ENCODE peak calls at places on chromosomes 13 and 19, in six cellular contexts. One of them, this sample, is unnamed.

GRCh38 chr19:52923782-52924593 is 760 bp upstream of the ZNF888 start:
- DNase-seq in naive thymus-derived CD4-positive, alpha-beta T cell: no peak
- DNase-seq in adrenal gland: peak; percentile 45
- DNase-seq in stimulated activated CD4-positive, alpha-beta T cell treated with anti-CD3 and anti-CD28 coated beads, Interleukin-4, amount 100 ng/mL, for 4 hours: no peak
- DNase-seq in kidney glomerular epithelial cell: no peak
- DNase-seq in epithelial cell of esophagus: peak; percentile 44
- DNase-seq in this sample: peak; percentile 89

GRCh38 chr13:86841264-86841663 is 829.9 kb upstream of the SLITRK5 start:
- DNase-seq in naive thymus-derived CD4-positive, alpha-beta T cell: no peak
- DNase-seq in adrenal gland: no peak
- DNase-seq in kidney glomerular epithelial cell: no peak
- DNase-seq in epithelial cell of esophagus: no peak
- DNase-seq in stimulated activated CD4-positive, alpha-beta T cell treated with anti-CD3 and anti-CD28 coated beads, Interleukin-4, amount 100 ng/mL, for 4 hours: no peak
- DNase-seq in this sample: no peak

GRCh38 chr19:12564016-12564664 is 12.9 kb upstream of the ZNF564 start:
- DNase-seq in naive thymus-derived CD4-positive, alpha-beta T cell: peak; percentile 85
- DNase-seq in epithelial cell of esophagus: peak; percentile 94
- DNase-seq in adrenal gland: peak; percentile 86
- DNase-seq in stimulated activated CD4-positive, alpha-beta T cell treated with anti-CD3 and anti-CD28 coated beads, Interleukin-4, amount 100 ng/mL, for 4 hours: peak; percentile 90
- DNase-seq in kidney glomerular epithelial cell: peak; percentile 78
- DNase-seq in this sample: peak; percentile 85

GRCh38 chr19:5314012-5314906 is 26.4 kb downstream of the PTPRS start:
- DNase-seq in adrenal gland: no peak
- DNase-seq in kidney glomerular epithelial cell: no peak
- DNase-seq in epithelial cell of esophagus: no peak
- DNase-seq in stimulated activated CD4-positive, alpha-beta T cell treated with anti-CD3 and anti-CD28 coated beads, Interleukin-4, amount 100 ng/mL, for 4 hours: no peak
- DNase-seq in naive thymus-derived CD4-positive, alpha-beta T cell: no peak
- DNase-seq in this sample: no peak

GRCh38 chr19:3732108-3732507 is 23.9 kb downstream of the TJP3 start:
- DNase-seq in adrenal gland: no peak
- DNase-seq in naive thymus-derived CD4-positive, alpha-beta T cell: no peak
- DNase-seq in epithelial cell of esophagus: no peak
- DNase-seq in stimulated activated CD4-positive, alpha-beta T cell treated with anti-CD3 and anti-CD28 coated beads, Interleukin-4, amount 100 ng/mL, for 4 hours: no peak
- DNase-seq in kidney glomerular epithelial cell: no peak
- DNase-seq in this sample: no peak

GRCh38 chr19:45469132-45469834 is 1.5 kb downstream of the FOSB start:
- DNase-seq in naive thymus-derived CD4-positive, alpha-beta T cell: peak; percentile 98
- DNase-seq in stimulated activated CD4-positive, alpha-beta T cell treated with anti-CD3 and anti-CD28 coated beads, Interleukin-4, amount 100 ng/mL, for 4 hours: peak; percentile 90
- DNase-seq in kidney glomerular epithelial cell: peak; percentile 83
- DNase-seq in adrenal gland: peak; percentile 94
- DNase-seq in epithelial cell of esophagus: peak; percentile 93
- DNase-seq in this sample: peak; percentile 93

GRCh38 chr13:110561335-110562033 is at the start of gene RAB20:
- DNase-seq in kidney glomerular epithelial cell: peak; percentile 80
- DNase-seq in naive thymus-derived CD4-positive, alpha-beta T cell: peak; percentile 43
- DNase-seq in stimulated activated CD4-positive, alpha-beta T cell treated with anti-CD3 and anti-CD28 coated beads, Interleukin-4, amount 100 ng/mL, for 4 hours: peak; percentile 58
- DNase-seq in epithelial cell of esophagus: peak; percentile 75
- DNase-seq in adrenal gland: peak; percentile 94
- DNase-seq in this sample: peak; percentile 96

GRCh38 chr13:46831588-46832194 is 34.7 kb upstream of the ESD start:
- DNase-seq in stimulated activated CD4-positive, alpha-beta T cell treated with anti-CD3 and anti-CD28 coated beads, Interleukin-4, amount 100 ng/mL, for 4 hours: peak; percentile 1
- DNase-seq in adrenal gland: peak; percentile 20
- DNase-seq in naive thymus-derived CD4-positive, alpha-beta T cell: peak; percentile 2
- DNase-seq in kidney glomerular epithelial cell: peak; percentile 39
- DNase-seq in epithelial cell of esophagus: peak; percentile 64
- DNase-seq in this sample: peak; percentile 70

GRCh38 chr13:34521166-34521565 is 420.9 kb upstream of the NBEA start:
- DNase-seq in epithelial cell of esophagus: no peak
- DNase-seq in stimulated activated CD4-positive, alpha-beta T cell treated with anti-CD3 and anti-CD28 coated beads, Interleukin-4, amount 100 ng/mL, for 4 hours: no peak
- DNase-seq in kidney glomerular epithelial cell: no peak
- DNase-seq in adrenal gland: peak; percentile 17
- DNase-seq in naive thymus-derived CD4-positive, alpha-beta T cell: no peak
- DNase-seq in this sample: no peak

GRCh38 chr19:47190167-47190727 is 40.8 kb downstream of the BBC3 start:
- DNase-seq in adrenal gland: peak; percentile 74
- DNase-seq in kidney glomerular epithelial cell: peak; percentile 84
- DNase-seq in epithelial cell of esophagus: peak; percentile 16
- DNase-seq in stimulated activated CD4-positive, alpha-beta T cell treated with anti-CD3 and anti-CD28 coated beads, Interleukin-4, amount 100 ng/mL, for 4 hours: peak; percentile 55
- DNase-seq in naive thymus-derived CD4-positive, alpha-beta T cell: peak; percentile 76
- DNase-seq in this sample: no peak

GRCh38 chr13:101111894-101112293 is 304.4 kb downstream of the NALCN start:
- DNase-seq in naive thymus-derived CD4-positive, alpha-beta T cell: no peak
- DNase-seq in kidney glomerular epithelial cell: no peak
- DNase-seq in stimulated activated CD4-positive, alpha-beta T cell treated with anti-CD3 and anti-CD28 coated beads, Interleukin-4, amount 100 ng/mL, for 4 hours: no peak
- DNase-seq in epithelial cell of esophagus: no peak
- DNase-seq in adrenal gland: no peak
- DNase-seq in this sample: no peak

GRCh38 chr13:51937320-51938290 is 73.6 kb downstream of the ATP7B start:
- DNase-seq in adrenal gland: no peak
- DNase-seq in epithelial cell of esophagus: no peak
- DNase-seq in stimulated activated CD4-positive, alpha-beta T cell treated with anti-CD3 and anti-CD28 coated beads, Interleukin-4, amount 100 ng/mL, for 4 hours: no peak
- DNase-seq in kidney glomerular epithelial cell: no peak
- DNase-seq in naive thymus-derived CD4-positive, alpha-beta T cell: no peak
- DNase-seq in this sample: no peak

GRCh38 chr13:93227906-93228801 is 1.5 kb downstream of the GPC6 start:
- DNase-seq in adrenal gland: peak; percentile 35
- DNase-seq in stimulated activated CD4-positive, alpha-beta T cell treated with anti-CD3 and anti-CD28 coated beads, Interleukin-4, amount 100 ng/mL, for 4 hours: no peak
- DNase-seq in kidney glomerular epithelial cell: peak; percentile 66
- DNase-seq in naive thymus-derived CD4-positive, alpha-beta T cell: no peak
- DNase-seq in epithelial cell of esophagus: peak; percentile 88
- DNase-seq in this sample: no peak

GRCh38 chr19:45809643-45810159 is 5.4 kb downstream of the RSPH6A start:
- DNase-seq in adrenal gland: no peak
- DNase-seq in naive thymus-derived CD4-positive, alpha-beta T cell: no peak
- DNase-seq in stimulated activated CD4-positive, alpha-beta T cell treated with anti-CD3 and anti-CD28 coated beads, Interleukin-4, amount 100 ng/mL, for 4 hours: no peak
- DNase-seq in epithelial cell of esophagus: peak; percentile 60
- DNase-seq in kidney glomerular epithelial cell: peak; percentile 44
- DNase-seq in this sample: peak; percentile 93

GRCh38 chr13:22903925-22904324 is 276.9 kb upstream of the SGCG start:
- DNase-seq in adrenal gland: no peak
- DNase-seq in kidney glomerular epithelial cell: no peak
- DNase-seq in epithelial cell of esophagus: no peak
- DNase-seq in stimulated activated CD4-positive, alpha-beta T cell treated with anti-CD3 and anti-CD28 coated beads, Interleukin-4, amount 100 ng/mL, for 4 hours: no peak
- DNase-seq in naive thymus-derived CD4-positive, alpha-beta T cell: no peak
- DNase-seq in this sample: no peak

GRCh38 chr13:99033814-99034213 is 56.0 kb upstream of the DOCK9 start:
- DNase-seq in kidney glomerular epithelial cell: peak; percentile 32
- DNase-seq in adrenal gland: no peak
- DNase-seq in epithelial cell of esophagus: peak; percentile 42
- DNase-seq in stimulated activated CD4-positive, alpha-beta T cell treated with anti-CD3 and anti-CD28 coated beads, Interleukin-4, amount 100 ng/mL, for 4 hours: no peak
- DNase-seq in naive thymus-derived CD4-positive, alpha-beta T cell: peak; percentile 41
- DNase-seq in this sample: peak; percentile 34

GRCh38 chr13:35838356-35838755 is 292.8 kb downstream of the DCLK1 start:
- DNase-seq in kidney glomerular epithelial cell: peak; percentile 67
- DNase-seq in naive thymus-derived CD4-positive, alpha-beta T cell: no peak
- DNase-seq in adrenal gland: no peak
- DNase-seq in epithelial cell of esophagus: peak; percentile 37
- DNase-seq in stimulated activated CD4-positive, alpha-beta T cell treated with anti-CD3 and anti-CD28 coated beads, Interleukin-4, amount 100 ng/mL, for 4 hours: no peak
- DNase-seq in this sample: no peak

GRCh38 chr13:97257800-97258799 is 36.0 kb downstream of the MBNL2 start:
- DNase-seq in kidney glomerular epithelial cell: peak; percentile 56
- DNase-seq in stimulated activated CD4-positive, alpha-beta T cell treated with anti-CD3 and anti-CD28 coated beads, Interleukin-4, amount 100 ng/mL, for 4 hours: no peak
- DNase-seq in epithelial cell of esophagus: peak; percentile 81
- DNase-seq in naive thymus-derived CD4-positive, alpha-beta T cell: no peak
- DNase-seq in adrenal gland: peak; percentile 90
- DNase-seq in this sample: peak; percentile 53

GRCh38 chr13:99282264-99283231 is 24.4 kb upstream of the GPR18 start:
- DNase-seq in kidney glomerular epithelial cell: no peak
- DNase-seq in naive thymus-derived CD4-positive, alpha-beta T cell: peak; percentile 77
- DNase-seq in epithelial cell of esophagus: no peak
- DNase-seq in stimulated activated CD4-positive, alpha-beta T cell treated with anti-CD3 and anti-CD28 coated beads, Interleukin-4, amount 100 ng/mL, for 4 hours: no peak
- DNase-seq in adrenal gland: no peak
- DNase-seq in this sample: no peak

GRCh38 chr19:6709549-6709948 is 10.9 kb downstream of the C3 start:
- DNase-seq in adrenal gland: no peak
- DNase-seq in stimulated activated CD4-positive, alpha-beta T cell treated with anti-CD3 and anti-CD28 coated beads, Interleukin-4, amount 100 ng/mL, for 4 hours: no peak
- DNase-seq in kidney glomerular epithelial cell: no peak
- DNase-seq in naive thymus-derived CD4-positive, alpha-beta T cell: no peak
- DNase-seq in epithelial cell of esophagus: no peak
- DNase-seq in this sample: no peak

GRCh38 chr19:37594982-37595382 is 306 bp downstream of the ZNF540 start:
- DNase-seq in adrenal gland: peak; percentile 78
- DNase-seq in naive thymus-derived CD4-positive, alpha-beta T cell: peak; percentile 70
- DNase-seq in epithelial cell of esophagus: peak; percentile 78
- DNase-seq in stimulated activated CD4-positive, alpha-beta T cell treated with anti-CD3 and anti-CD28 coated beads, Interleukin-4, amount 100 ng/mL, for 4 hours: peak; percentile 39
- DNase-seq in kidney glomerular epithelial cell: no peak
- DNase-seq in this sample: peak; percentile 44

GRCh38 chr13:40777166-40777956 is 6.4 kb upstream of the MRPS31 start:
- DNase-seq in adrenal gland: no peak
- DNase-seq in kidney glomerular epithelial cell: peak; percentile 78
- DNase-seq in epithelial cell of esophagus: peak; percentile 59
- DNase-seq in naive thymus-derived CD4-positive, alpha-beta T cell: no peak
- DNase-seq in stimulated activated CD4-positive, alpha-beta T cell treated with anti-CD3 and anti-CD28 coated beads, Interleukin-4, amount 100 ng/mL, for 4 hours: no peak
- DNase-seq in this sample: peak; percentile 74

GRCh38 chr19:38719761-38720558 is 24.3 kb downstream of the CAPN12 start:
- DNase-seq in naive thymus-derived CD4-positive, alpha-beta T cell: no peak
- DNase-seq in stimulated activated CD4-positive, alpha-beta T cell treated with anti-CD3 and anti-CD28 coated beads, Interleukin-4, amount 100 ng/mL, for 4 hours: no peak
- DNase-seq in kidney glomerular epithelial cell: no peak
- DNase-seq in epithelial cell of esophagus: no peak
- DNase-seq in adrenal gland: no peak
- DNase-seq in this sample: no peak

GRCh38 chr13:42211704-42212103 is 60.2 kb upstream of the AKAP11 start:
- DNase-seq in stimulated activated CD4-positive, alpha-beta T cell treated with anti-CD3 and anti-CD28 coated beads, Interleukin-4, amount 100 ng/mL, for 4 hours: no peak
- DNase-seq in adrenal gland: no peak
- DNase-seq in epithelial cell of esophagus: peak; percentile 70
- DNase-seq in naive thymus-derived CD4-positive, alpha-beta T cell: no peak
- DNase-seq in kidney glomerular epithelial cell: no peak
- DNase-seq in this sample: no peak

GRCh38 chr13:41827507-41828213 is 133.2 kb downstream of the VWA8 start:
- DNase-seq in kidney glomerular epithelial cell: peak; percentile 66
- DNase-seq in stimulated activated CD4-positive, alpha-beta T cell treated with anti-CD3 and anti-CD28 coated beads, Interleukin-4, amount 100 ng/mL, for 4 hours: no peak
- DNase-seq in naive thymus-derived CD4-positive, alpha-beta T cell: no peak
- DNase-seq in adrenal gland: peak; percentile 71
- DNase-seq in epithelial cell of esophagus: peak; percentile 89
- DNase-seq in this sample: peak; percentile 9

GRCh38 chr19:4660993-4661392 is 9.1 kb downstream of the MYDGF start:
- DNase-seq in epithelial cell of esophagus: no peak
- DNase-seq in adrenal gland: no peak
- DNase-seq in naive thymus-derived CD4-positive, alpha-beta T cell: no peak
- DNase-seq in kidney glomerular epithelial cell: no peak
- DNase-seq in stimulated activated CD4-positive, alpha-beta T cell treated with anti-CD3 and anti-CD28 coated beads, Interleukin-4, amount 100 ng/mL, for 4 hours: no peak
- DNase-seq in this sample: no peak

GRCh38 chr13:25276748-25277147 is 10.5 kb downstream of the MTMR6 start:
- DNase-seq in stimulated activated CD4-positive, alpha-beta T cell treated with anti-CD3 and anti-CD28 coated beads, Interleukin-4, amount 100 ng/mL, for 4 hours: no peak
- DNase-seq in adrenal gland: no peak
- DNase-seq in kidney glomerular epithelial cell: no peak
- DNase-seq in epithelial cell of esophagus: peak; percentile 74
- DNase-seq in naive thymus-derived CD4-positive, alpha-beta T cell: no peak
- DNase-seq in this sample: no peak

GRCh38 chr13:99894835-99895427 is 76.6 kb downstream of the ZIC5 start:
- DNase-seq in naive thymus-derived CD4-positive, alpha-beta T cell: no peak
- DNase-seq in epithelial cell of esophagus: no peak
- DNase-seq in kidney glomerular epithelial cell: no peak
- DNase-seq in adrenal gland: no peak
- DNase-seq in stimulated activated CD4-positive, alpha-beta T cell treated with anti-CD3 and anti-CD28 coated beads, Interleukin-4, amount 100 ng/mL, for 4 hours: no peak
- DNase-seq in this sample: no peak

GRCh38 chr13:59442946-59443345 is 720.8 kb downstream of the DIAPH3 start:
- DNase-seq in naive thymus-derived CD4-positive, alpha-beta T cell: no peak
- DNase-seq in adrenal gland: no peak
- DNase-seq in epithelial cell of esophagus: no peak
- DNase-seq in kidney glomerular epithelial cell: no peak
- DNase-seq in stimulated activated CD4-positive, alpha-beta T cell treated with anti-CD3 and anti-CD28 coated beads, Interleukin-4, amount 100 ng/mL, for 4 hours: no peak
- DNase-seq in this sample: no peak

GRCh38 chr13:94173312-94173854 is 306.1 kb downstream of the DCT start:
- DNase-seq in naive thymus-derived CD4-positive, alpha-beta T cell: no peak
- DNase-seq in kidney glomerular epithelial cell: no peak
- DNase-seq in stimulated activated CD4-positive, alpha-beta T cell treated with anti-CD3 and anti-CD28 coated beads, Interleukin-4, amount 100 ng/mL, for 4 hours: no peak
- DNase-seq in adrenal gland: no peak
- DNase-seq in epithelial cell of esophagus: no peak
- DNase-seq in this sample: no peak

GRCh38 chr19:12126707-12127106 is 13.4 kb downstream of the ZNF20 start:
- DNase-seq in adrenal gland: no peak
- DNase-seq in stimulated activated CD4-positive, alpha-beta T cell treated with anti-CD3 and anti-CD28 coated beads, Interleukin-4, amount 100 ng/mL, for 4 hours: no peak
- DNase-seq in kidney glomerular epithelial cell: no peak
- DNase-seq in epithelial cell of esophagus: peak; percentile 18
- DNase-seq in naive thymus-derived CD4-positive, alpha-beta T cell: no peak
- DNase-seq in this sample: peak; percentile 24

GRCh38 chr19:11463391-11463790 is 17.5 kb downstream of the ELAVL3 start:
- DNase-seq in adrenal gland: no peak
- DNase-seq in naive thymus-derived CD4-positive, alpha-beta T cell: peak; percentile 18
- DNase-seq in kidney glomerular epithelial cell: no peak
- DNase-seq in stimulated activated CD4-positive, alpha-beta T cell treated with anti-CD3 and anti-CD28 coated beads, Interleukin-4, amount 100 ng/mL, for 4 hours: no peak
- DNase-seq in epithelial cell of esophagus: no peak
- DNase-seq in this sample: no peak

GRCh38 chr19:46426506-46427162 is 2.1 kb downstream of the PNMA8C start:
- DNase-seq in stimulated activated CD4-positive, alpha-beta T cell treated with anti-CD3 and anti-CD28 coated beads, Interleukin-4, amount 100 ng/mL, for 4 hours: no peak
- DNase-seq in epithelial cell of esophagus: peak; percentile 65
- DNase-seq in kidney glomerular epithelial cell: peak; percentile 84
- DNase-seq in naive thymus-derived CD4-positive, alpha-beta T cell: no peak
- DNase-seq in adrenal gland: peak; percentile 88
- DNase-seq in this sample: no peak

GRCh38 chr13:48532146-48532472 is 771 bp downstream of the RCBTB2 start:
- DNase-seq in epithelial cell of esophagus: peak; percentile 45
- DNase-seq in kidney glomerular epithelial cell: peak; percentile 69
- DNase-seq in adrenal gland: no peak
- DNase-seq in naive thymus-derived CD4-positive, alpha-beta T cell: no peak
- DNase-seq in stimulated activated CD4-positive, alpha-beta T cell treated with anti-CD3 and anti-CD28 coated beads, Interleukin-4, amount 100 ng/mL, for 4 hours: no peak
- DNase-seq in this sample: no peak

GRCh38 chr19:32104465-32105235 is 240.8 kb upstream of the ZNF507 start:
- DNase-seq in naive thymus-derived CD4-positive, alpha-beta T cell: no peak
- DNase-seq in adrenal gland: no peak
- DNase-seq in stimulated activated CD4-positive, alpha-beta T cell treated with anti-CD3 and anti-CD28 coated beads, Interleukin-4, amount 100 ng/mL, for 4 hours: no peak
- DNase-seq in kidney glomerular epithelial cell: peak; percentile 82
- DNase-seq in epithelial cell of esophagus: no peak
- DNase-seq in this sample: peak; percentile 4

GRCh38 chr13:69970521-69970920 is 137.1 kb upstream of the ATXN8OS start:
- DNase-seq in kidney glomerular epithelial cell: peak; percentile 35
- DNase-seq in naive thymus-derived CD4-positive, alpha-beta T cell: no peak
- DNase-seq in adrenal gland: no peak
- DNase-seq in epithelial cell of esophagus: peak; percentile 60
- DNase-seq in stimulated activated CD4-positive, alpha-beta T cell treated with anti-CD3 and anti-CD28 coated beads, Interleukin-4, amount 100 ng/mL, for 4 hours: no peak
- DNase-seq in this sample: peak; percentile 28

GRCh38 chr13:93708323-93709075 is 481.9 kb downstream of the GPC6 start:
- DNase-seq in adrenal gland: no peak
- DNase-seq in epithelial cell of esophagus: no peak
- DNase-seq in naive thymus-derived CD4-positive, alpha-beta T cell: no peak
- DNase-seq in stimulated activated CD4-positive, alpha-beta T cell treated with anti-CD3 and anti-CD28 coated beads, Interleukin-4, amount 100 ng/mL, for 4 hours: no peak
- DNase-seq in kidney glomerular epithelial cell: no peak
- DNase-seq in this sample: no peak

GRCh38 chr13:94646904-94647303 is 45.2 kb downstream of the GPR180 start:
- DNase-seq in naive thymus-derived CD4-positive, alpha-beta T cell: no peak
- DNase-seq in kidney glomerular epithelial cell: no peak
- DNase-seq in stimulated activated CD4-positive, alpha-beta T cell treated with anti-CD3 and anti-CD28 coated beads, Interleukin-4, amount 100 ng/mL, for 4 hours: no peak
- DNase-seq in epithelial cell of esophagus: no peak
- DNase-seq in adrenal gland: no peak
- DNase-seq in this sample: no peak

This sample was measured in NB4.